ENCODE peak calls at places on chromosomes 2 and 18, in four cellular contexts. M is heart right ventricle, A is cardiac muscle cell, N is HL-60. K is an unnamed sample.

GRCh38 chr2:75497256-75497655 is 63.5 kb downstream of the EVA1A start:
- DNase-seq in A (no peak), M (no peak), N (no peak), K (no peak)

GRCh38 chr18:3002766-3003165 is 10.2 kb downstream of the LPIN2 start:
- DNase-seq in N (no peak), M (no peak), A (no peak), K (no peak)

GRCh38 chr2:207722773-207723424 is 11.5 kb downstream of the CCNYL1 start:
- DNase-seq in N (no peak), A (no peak), M (no peak), K (no peak)

GRCh38 chr2:233802132-233802815 is 24.1 kb downstream of the MROH2A start:
- DNase-seq in N (no peak), A (no peak), M (no peak), K (no peak)

GRCh38 chr18:74564012-74564411 is 29.7 kb downstream of the CNDP1 start:
- DNase-seq in N (no peak), M (no peak), A (no peak), K (no peak)

GRCh38 chr2:9082158-9082557 is 78.7 kb upstream of the MBOAT2 start:
- DNase-seq in N (no peak), A (no peak), M (no peak), K (no peak)

GRCh38 chr2:121153516-121153915 is 131.5 kb downstream of the TFCP2L1 start:
- DNase-seq in A (no peak), N (no peak), M (no peak), K (no peak)

GRCh38 chr18:58338961-58339722 is 289.7 kb downstream of the ALPK2 start:
- DNase-seq in M (no peak), A (peak; percentile 34), N (no peak), K (no peak)

GRCh38 chr18:58135170-58135569 is 91.1 kb downstream of the NEDD4L start:
- DNase-seq in N (no peak), A (no peak), M (no peak), K (no peak)

GRCh38 chr2:36338827-36339145 is 16.8 kb upstream of the CRIM1 start:
- DNase-seq in A (no peak), M (no peak), N (no peak), K (no peak)

GRCh38 chr2:175207741-175208438 is 26.4 kb upstream of the ATP5MC3 start:
- DNase-seq in A (no peak), M (peak; percentile 56), N (no peak), K (no peak)

GRCh38 chr2:40420478-40420877 is 31.4 kb downstream of the SLC8A1 start:
- DNase-seq in A (no peak), M (no peak), N (no peak), K (no peak)

GRCh38 chr2:33673937-33674336 is 74.8 kb upstream of the FAM98A start:
- DNase-seq in M (no peak), A (no peak), N (no peak), K (no peak)
- TF ChIP-seq CTCF in M (peak; percentile 68), A (no peak), N (no peak), K (peak; percentile 56)

GRCh38 chr2:151482310-151482709 is 72.6 kb downstream of the RIF1 start:
- DNase-seq in A (no peak), N (no peak), M (no peak), K (no peak)

GRCh38 chr2:151478011-151478410 is 68.3 kb downstream of the RIF1 start:
- DNase-seq in M (no peak), N (no peak), A (no peak), K (no peak)

GRCh38 chr2:151483546-151483945 is 73.8 kb downstream of the RIF1 start:
- DNase-seq in N (no peak), A (no peak), M (no peak), K (no peak)

GRCh38 chr2:151484100-151484499 is 74.4 kb downstream of the RIF1 start:
- DNase-seq in A (no peak), N (no peak), M (no peak), K (no peak)

DNA sequence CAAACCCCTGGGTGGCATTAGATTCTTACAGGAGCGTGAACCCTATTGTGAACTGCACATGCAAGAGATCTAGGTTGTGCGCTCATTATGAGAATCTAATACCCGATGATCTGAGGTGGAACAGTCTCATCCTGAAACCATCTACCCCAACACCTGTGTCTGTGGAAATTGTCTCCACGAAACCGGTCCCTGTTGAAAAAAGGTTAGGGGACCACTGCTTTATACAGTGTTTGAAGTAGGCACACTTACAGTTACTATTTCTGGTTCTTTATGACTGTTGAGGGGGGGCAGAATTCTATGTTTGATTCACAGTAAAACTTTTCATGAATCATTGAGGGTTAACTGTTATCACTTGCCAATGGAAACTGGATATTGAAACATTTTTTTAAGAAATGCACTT is 72.0 kb downstream of the RIF1 start:
- DNase-seq in N (no peak), M (no peak), A (no peak), K (no peak)
- TF ChIP-seq CTCF in N (no peak), M (no peak), A (no peak), K (no peak)

GRCh38 chr2:235430366-235431083 is 63.3 kb upstream of the AGAP1 start:
- DNase-seq in N (no peak), A (no peak), M (no peak), K (no peak)

GRCh38 chr2:235432741-235433520 is 60.9 kb upstream of the AGAP1 start:
- DNase-seq in M (no peak), A (no peak), N (no peak), K (no peak)

DNA sequence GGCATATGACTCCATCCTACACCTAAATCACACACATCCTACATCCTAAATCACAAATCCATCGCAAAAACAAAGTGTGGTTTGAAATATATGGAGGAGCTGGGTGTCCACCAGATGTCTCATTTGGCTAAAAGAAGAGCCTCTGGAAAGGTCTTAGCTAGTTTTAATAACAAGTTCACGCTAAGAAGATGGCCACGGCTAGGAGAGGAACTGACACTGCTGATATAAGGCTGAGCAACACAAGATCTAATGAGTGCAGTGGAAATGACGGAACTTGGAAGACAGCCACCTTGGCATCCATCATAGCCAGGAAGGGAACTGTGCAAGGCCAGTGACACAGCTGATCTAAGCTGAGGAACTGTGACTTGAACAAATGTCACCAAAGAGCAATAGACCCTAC is 60.0 kb upstream of the AGAP1 start:
- DNase-seq in A (no peak), M (no peak), N (no peak), K (no peak)
- TF ChIP-seq CTCF in A (no peak), M (peak; percentile 52), N (no peak), K (no peak)

GRCh38 chr2:84844141-84844540 is 36.7 kb downstream of the TRABD2A start:
- DNase-seq in A (no peak), M (no peak), N (no peak), K (no peak)

GRCh38 chr2:84839851-84840250 is 41.0 kb downstream of the TRABD2A start:
- DNase-seq in N (no peak), A (no peak), M (no peak), K (no peak)

GRCh38 chr2:84841577-84841976 is 39.3 kb downstream of the TRABD2A start:
- DNase-seq in A (no peak), N (no peak), M (no peak), K (no peak)

GRCh38 chr2:84838434-84839145 is 42.3 kb downstream of the TRABD2A start:
- DNase-seq in M (no peak), N (no peak), A (no peak), K (no peak)

DNA sequence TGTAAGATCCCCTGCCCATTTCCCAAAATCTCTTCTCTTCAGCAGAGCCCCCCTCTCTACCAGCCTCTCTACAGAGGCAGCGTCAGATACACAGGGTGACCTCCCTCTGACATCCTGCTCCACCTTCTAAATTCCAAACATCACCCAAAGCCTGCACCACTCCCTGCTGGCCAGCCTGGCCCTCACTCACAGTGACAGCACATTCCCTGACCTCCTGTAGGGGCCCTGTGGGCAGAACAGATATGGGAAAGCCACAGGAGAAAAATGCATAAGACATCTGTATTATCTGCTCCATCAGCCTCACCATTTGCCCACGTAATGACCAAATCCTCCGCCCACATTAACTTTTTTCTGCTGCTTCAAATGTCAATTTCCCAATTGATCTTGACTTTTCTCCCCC is 40.6 kb downstream of the TRABD2A start:
- DNase-seq in A (peak; percentile 7), M (no peak), N (no peak), K (no peak)
- TF ChIP-seq CTCF in A (no peak), M (no peak), N (no peak), K (no peak)

K was measured in osteocyte.